ENCODE peak calls at places on chromosome 16, in ten cellular contexts. One of them, this sample, is unnamed.

GRCh38 chr16:65117701-65118448 is 4.0 kb downstream of the CDH11 start:
- DNase-seq in choroid plexus epithelial cell: peak
- DNase-seq in SJSA1: peak
- DNase-seq in activated gamma-delta T cell treated with Interleukin-2 at 50 U/mL for 16 hours: no peak
- DNase-seq in neural progenitor cell: peak
- DNase-seq in G401: peak
- DNase-seq in RWPE1: peak
- DNase-seq in mesenchymal stem cell: peak
- DNase-seq in chondrocyte: no peak
- DNase-seq in SW 1271: peak
- DNase-seq in this sample: peak

GRCh38 chr16:27223701-27224100 is 20.4 kb downstream of the KDM8 start:
- DNase-seq in choroid plexus epithelial cell: no peak
- DNase-seq in SJSA1: no peak
- DNase-seq in activated gamma-delta T cell treated with Interleukin-2 at 50 U/mL for 16 hours: no peak
- DNase-seq in neural progenitor cell: no peak
- DNase-seq in G401: no peak
- DNase-seq in RWPE1: no peak
- DNase-seq in mesenchymal stem cell: no peak
- DNase-seq in chondrocyte: no peak
- DNase-seq in SW 1271: no peak
- DNase-seq in this sample: no peak

GRCh38 chr16:74556375-74556922 is 50.5 kb downstream of the GLG1 start:
- DNase-seq in choroid plexus epithelial cell: peak
- DNase-seq in SJSA1: peak
- DNase-seq in activated gamma-delta T cell treated with Interleukin-2 at 50 U/mL for 16 hours: no peak
- DNase-seq in neural progenitor cell: no peak
- DNase-seq in G401: no peak
- DNase-seq in RWPE1: no peak
- DNase-seq in mesenchymal stem cell: no peak
- DNase-seq in chondrocyte: no peak
- DNase-seq in SW 1271: no peak
- DNase-seq in this sample: no peak

GRCh38 chr16:71449020-71449419 is 7.2 kb upstream of the TLE7 start:
- DNase-seq in choroid plexus epithelial cell: no peak
- DNase-seq in SJSA1: no peak
- DNase-seq in activated gamma-delta T cell treated with Interleukin-2 at 50 U/mL for 16 hours: no peak
- DNase-seq in neural progenitor cell: no peak
- DNase-seq in G401: no peak
- DNase-seq in RWPE1: no peak
- DNase-seq in mesenchymal stem cell: no peak
- DNase-seq in chondrocyte: no peak
- DNase-seq in SW 1271: no peak
- DNase-seq in this sample: no peak

GRCh38 chr16:17556276-17557052 is 85.7 kb upstream of the XYLT1 start:
- DNase-seq in choroid plexus epithelial cell: peak
- DNase-seq in SJSA1: no peak
- DNase-seq in activated gamma-delta T cell treated with Interleukin-2 at 50 U/mL for 16 hours: no peak
- DNase-seq in neural progenitor cell: peak
- DNase-seq in G401: no peak
- DNase-seq in RWPE1: peak
- DNase-seq in mesenchymal stem cell: no peak
- DNase-seq in chondrocyte: no peak
- DNase-seq in SW 1271: peak
- DNase-seq in this sample: peak

GRCh38 chr16:69338557-69339288 is 641 bp downstream of the COG8 start:
- DNase-seq in choroid plexus epithelial cell: no peak
- DNase-seq in SJSA1: peak
- DNase-seq in activated gamma-delta T cell treated with Interleukin-2 at 50 U/mL for 16 hours: no peak
- DNase-seq in neural progenitor cell: no peak
- DNase-seq in G401: no peak
- DNase-seq in RWPE1: no peak
- DNase-seq in mesenchymal stem cell: no peak
- DNase-seq in chondrocyte: peak
- DNase-seq in SW 1271: no peak
- DNase-seq in this sample: no peak

GRCh38 chr16:84324439-84325262 is 30.0 kb downstream of the WFDC1 start:
- DNase-seq in choroid plexus epithelial cell: no peak
- DNase-seq in SJSA1: no peak
- DNase-seq in activated gamma-delta T cell treated with Interleukin-2 at 50 U/mL for 16 hours: no peak
- DNase-seq in neural progenitor cell: no peak
- DNase-seq in G401: no peak
- DNase-seq in RWPE1: no peak
- DNase-seq in mesenchymal stem cell: no peak
- DNase-seq in chondrocyte: no peak
- DNase-seq in SW 1271: no peak
- DNase-seq in this sample: no peak

GRCh38 chr16:57036945-57037344 is 47.6 kb downstream of the NLRC5 start:
- DNase-seq in choroid plexus epithelial cell: no peak
- DNase-seq in SJSA1: no peak
- DNase-seq in activated gamma-delta T cell treated with Interleukin-2 at 50 U/mL for 16 hours: no peak
- DNase-seq in neural progenitor cell: no peak
- DNase-seq in G401: no peak
- DNase-seq in RWPE1: no peak
- DNase-seq in mesenchymal stem cell: no peak
- DNase-seq in chondrocyte: peak
- DNase-seq in SW 1271: no peak
- DNase-seq in this sample: no peak

GRCh38 chr16:54654429-54654828 is 276.2 kb upstream of the IRX5 start:
- DNase-seq in choroid plexus epithelial cell: no peak
- DNase-seq in SJSA1: no peak
- DNase-seq in activated gamma-delta T cell treated with Interleukin-2 at 50 U/mL for 16 hours: no peak
- DNase-seq in neural progenitor cell: peak
- DNase-seq in G401: no peak
- DNase-seq in RWPE1: no peak
- DNase-seq in mesenchymal stem cell: no peak
- DNase-seq in chondrocyte: no peak
- DNase-seq in SW 1271: no peak
- DNase-seq in this sample: no peak

GRCh38 chr16:89720859-89721643 is at the start of the genes VPS9D1 and ZNF276:
- DNase-seq in choroid plexus epithelial cell: peak
- DNase-seq in SJSA1: peak
- DNase-seq in activated gamma-delta T cell treated with Interleukin-2 at 50 U/mL for 16 hours: peak
- DNase-seq in neural progenitor cell: peak
- DNase-seq in G401: peak
- DNase-seq in RWPE1: peak
- DNase-seq in mesenchymal stem cell: peak
- DNase-seq in chondrocyte: no peak
- DNase-seq in SW 1271: peak
- DNase-seq in this sample: peak

GRCh38 chr16:79360267-79360666 is 240.3 kb downstream of the MAF start:
- DNase-seq in choroid plexus epithelial cell: no peak
- DNase-seq in SJSA1: no peak
- DNase-seq in activated gamma-delta T cell treated with Interleukin-2 at 50 U/mL for 16 hours: no peak
- DNase-seq in neural progenitor cell: no peak
- DNase-seq in G401: no peak
- DNase-seq in RWPE1: peak
- DNase-seq in mesenchymal stem cell: no peak
- DNase-seq in chondrocyte: no peak
- DNase-seq in SW 1271: no peak
- DNase-seq in this sample: peak

GRCh38 chr16:87957296-87958069 is 6.2 kb downstream of the BANP start:
- DNase-seq in choroid plexus epithelial cell: no peak
- DNase-seq in SJSA1: no peak
- DNase-seq in activated gamma-delta T cell treated with Interleukin-2 at 50 U/mL for 16 hours: no peak
- DNase-seq in neural progenitor cell: no peak
- DNase-seq in G401: no peak
- DNase-seq in RWPE1: no peak
- DNase-seq in mesenchymal stem cell: no peak
- DNase-seq in chondrocyte: no peak
- DNase-seq in SW 1271: no peak
- DNase-seq in this sample: no peak

GRCh38 chr16:88534731-88535141 is 35.5 kb upstream of the ZC3H18 start:
- DNase-seq in choroid plexus epithelial cell: peak
- DNase-seq in SJSA1: no peak
- DNase-seq in activated gamma-delta T cell treated with Interleukin-2 at 50 U/mL for 16 hours: peak
- DNase-seq in neural progenitor cell: peak
- DNase-seq in G401: no peak
- DNase-seq in RWPE1: peak
- DNase-seq in mesenchymal stem cell: peak
- DNase-seq in chondrocyte: no peak
- DNase-seq in SW 1271: peak
- DNase-seq in this sample: no peak

GRCh38 chr16:24163935-24164334 is 92.2 kb upstream of the CACNG3 start:
- DNase-seq in choroid plexus epithelial cell: no peak
- DNase-seq in SJSA1: no peak
- DNase-seq in activated gamma-delta T cell treated with Interleukin-2 at 50 U/mL for 16 hours: no peak
- DNase-seq in neural progenitor cell: peak
- DNase-seq in G401: no peak
- DNase-seq in RWPE1: no peak
- DNase-seq in mesenchymal stem cell: no peak
- DNase-seq in chondrocyte: no peak
- DNase-seq in SW 1271: no peak
- DNase-seq in this sample: no peak

GRCh38 chr16:11621920-11622651 is 35.4 kb upstream of the LITAF start:
- DNase-seq in choroid plexus epithelial cell: no peak
- DNase-seq in SJSA1: peak
- DNase-seq in activated gamma-delta T cell treated with Interleukin-2 at 50 U/mL for 16 hours: peak
- DNase-seq in neural progenitor cell: no peak
- DNase-seq in G401: no peak
- DNase-seq in RWPE1: no peak
- DNase-seq in mesenchymal stem cell: no peak
- DNase-seq in chondrocyte: no peak
- DNase-seq in SW 1271: no peak
- DNase-seq in this sample: no peak

GRCh38 chr16:85327731-85328664 is 215.7 kb upstream of the CIBAR2 start:
- DNase-seq in choroid plexus epithelial cell: peak
- DNase-seq in SJSA1: peak
- DNase-seq in activated gamma-delta T cell treated with Interleukin-2 at 50 U/mL for 16 hours: no peak
- DNase-seq in neural progenitor cell: peak
- DNase-seq in G401: peak
- DNase-seq in RWPE1: no peak
- DNase-seq in mesenchymal stem cell: peak
- DNase-seq in chondrocyte: no peak
- DNase-seq in SW 1271: no peak
- DNase-seq in this sample: no peak

GRCh38 chr16:89121691-89122321 is 28.2 kb downstream of the ACSF3 start:
- DNase-seq in choroid plexus epithelial cell: no peak
- DNase-seq in SJSA1: no peak
- DNase-seq in activated gamma-delta T cell treated with Interleukin-2 at 50 U/mL for 16 hours: no peak
- DNase-seq in neural progenitor cell: no peak
- DNase-seq in G401: no peak
- DNase-seq in RWPE1: no peak
- DNase-seq in mesenchymal stem cell: no peak
- DNase-seq in chondrocyte: peak
- DNase-seq in SW 1271: no peak
- DNase-seq in this sample: no peak

GRCh38 chr16:57630402-57630787 is 2.0 kb downstream of the ADGRG1 start:
- DNase-seq in choroid plexus epithelial cell: no peak
- DNase-seq in SJSA1: no peak
- DNase-seq in activated gamma-delta T cell treated with Interleukin-2 at 50 U/mL for 16 hours: no peak
- DNase-seq in neural progenitor cell: no peak
- DNase-seq in G401: no peak
- DNase-seq in RWPE1: no peak
- DNase-seq in mesenchymal stem cell: no peak
- DNase-seq in chondrocyte: no peak
- DNase-seq in SW 1271: no peak
- DNase-seq in this sample: no peak

GRCh38 chr16:23524886-23525285 is 14.6 kb upstream of the GGA2 start:
- DNase-seq in choroid plexus epithelial cell: no peak
- DNase-seq in SJSA1: no peak
- DNase-seq in activated gamma-delta T cell treated with Interleukin-2 at 50 U/mL for 16 hours: no peak
- DNase-seq in neural progenitor cell: no peak
- DNase-seq in G401: no peak
- DNase-seq in RWPE1: no peak
- DNase-seq in mesenchymal stem cell: no peak
- DNase-seq in chondrocyte: no peak
- DNase-seq in SW 1271: no peak
- DNase-seq in this sample: no peak

GRCh38 chr16:11816123-11816522 is 19.1 kb upstream of the ZC3H7A start:
- DNase-seq in choroid plexus epithelial cell: no peak
- DNase-seq in SJSA1: no peak
- DNase-seq in activated gamma-delta T cell treated with Interleukin-2 at 50 U/mL for 16 hours: no peak
- DNase-seq in neural progenitor cell: no peak
- DNase-seq in G401: no peak
- DNase-seq in RWPE1: no peak
- DNase-seq in mesenchymal stem cell: no peak
- DNase-seq in chondrocyte: no peak
- DNase-seq in SW 1271: no peak
- DNase-seq in this sample: no peak

GRCh38 chr16:74691093-74691855 is 9.4 kb downstream of the MLKL start:
- DNase-seq in choroid plexus epithelial cell: peak
- DNase-seq in SJSA1: no peak
- DNase-seq in activated gamma-delta T cell treated with Interleukin-2 at 50 U/mL for 16 hours: no peak
- DNase-seq in neural progenitor cell: no peak
- DNase-seq in G401: no peak
- DNase-seq in RWPE1: no peak
- DNase-seq in mesenchymal stem cell: peak
- DNase-seq in chondrocyte: no peak
- DNase-seq in SW 1271: no peak
- DNase-seq in this sample: no peak

GRCh38 chr16:56451753-56452689 is 667 bp downstream of the OGFOD1 start:
- DNase-seq in choroid plexus epithelial cell: peak
- DNase-seq in SJSA1: peak
- DNase-seq in activated gamma-delta T cell treated with Interleukin-2 at 50 U/mL for 16 hours: no peak
- DNase-seq in neural progenitor cell: peak
- DNase-seq in G401: peak
- DNase-seq in RWPE1: peak
- DNase-seq in mesenchymal stem cell: peak
- DNase-seq in chondrocyte: no peak
- DNase-seq in SW 1271: no peak
- DNase-seq in this sample: peak

GRCh38 chr16:86978445-86979030 is 338.7 kb downstream of the C16orf95 start:
- DNase-seq in choroid plexus epithelial cell: no peak
- DNase-seq in SJSA1: no peak
- DNase-seq in activated gamma-delta T cell treated with Interleukin-2 at 50 U/mL for 16 hours: no peak
- DNase-seq in neural progenitor cell: no peak
- DNase-seq in G401: no peak
- DNase-seq in RWPE1: no peak
- DNase-seq in mesenchymal stem cell: no peak
- DNase-seq in chondrocyte: peak
- DNase-seq in SW 1271: no peak
- DNase-seq in this sample: no peak

GRCh38 chr16:73034374-73034773 is 13.6 kb downstream of the ZFHX3 start:
- DNase-seq in choroid plexus epithelial cell: no peak
- DNase-seq in SJSA1: no peak
- DNase-seq in activated gamma-delta T cell treated with Interleukin-2 at 50 U/mL for 16 hours: no peak
- DNase-seq in neural progenitor cell: no peak
- DNase-seq in G401: no peak
- DNase-seq in RWPE1: no peak
- DNase-seq in mesenchymal stem cell: no peak
- DNase-seq in chondrocyte: no peak
- DNase-seq in SW 1271: no peak
- DNase-seq in this sample: no peak

GRCh38 chr16:77212736-77213541 is 13.7 kb downstream of the SYCE1L start:
- DNase-seq in choroid plexus epithelial cell: peak
- DNase-seq in SJSA1: peak
- DNase-seq in activated gamma-delta T cell treated with Interleukin-2 at 50 U/mL for 16 hours: peak
- DNase-seq in neural progenitor cell: peak
- DNase-seq in G401: peak
- DNase-seq in RWPE1: peak
- DNase-seq in mesenchymal stem cell: peak
- DNase-seq in chondrocyte: no peak
- DNase-seq in SW 1271: peak
- DNase-seq in this sample: peak

GRCh38 chr16:88558457-88559442 is 11.5 kb upstream of the ZC3H18 start:
- DNase-seq in choroid plexus epithelial cell: peak
- DNase-seq in SJSA1: peak
- DNase-seq in activated gamma-delta T cell treated with Interleukin-2 at 50 U/mL for 16 hours: no peak
- DNase-seq in neural progenitor cell: peak
- DNase-seq in G401: peak
- DNase-seq in RWPE1: peak
- DNase-seq in mesenchymal stem cell: peak
- DNase-seq in chondrocyte: no peak
- DNase-seq in SW 1271: peak
- DNase-seq in this sample: no peak

GRCh38 chr16:27177031-27177774 is 26.1 kb upstream of the KDM8 start:
- DNase-seq in choroid plexus epithelial cell: peak
- DNase-seq in SJSA1: no peak
- DNase-seq in activated gamma-delta T cell treated with Interleukin-2 at 50 U/mL for 16 hours: no peak
- DNase-seq in neural progenitor cell: no peak
- DNase-seq in G401: no peak
- DNase-seq in RWPE1: peak
- DNase-seq in mesenchymal stem cell: peak
- DNase-seq in chondrocyte: no peak
- DNase-seq in SW 1271: peak
- DNase-seq in this sample: peak

GRCh38 chr16:18839555-18839954 is 38.2 kb upstream of the ARL6IP1 start:
- DNase-seq in choroid plexus epithelial cell: peak
- DNase-seq in SJSA1: no peak
- DNase-seq in activated gamma-delta T cell treated with Interleukin-2 at 50 U/mL for 16 hours: no peak
- DNase-seq in neural progenitor cell: no peak
- DNase-seq in G401: no peak
- DNase-seq in RWPE1: peak
- DNase-seq in mesenchymal stem cell: no peak
- DNase-seq in chondrocyte: no peak
- DNase-seq in SW 1271: no peak
- DNase-seq in this sample: no peak